ENCODE peak calls at places on chromosomes 6 and 20, in seven cellular contexts. One of them, this sample, is unnamed.

GRCh38 chr6:144543006-144543871 is 258.1 kb downstream of the UTRN start:
- DNase-seq in left ventricle myocardium inferior: no peak
- DNase-seq in lung: no peak
- DNase-seq in upper lobe of right lung: no peak
- DNase-seq in A549: no peak
- DNase-seq in tibial nerve: no peak
- DNase-seq in Panc1: peak; percentile 5
- DNase-seq in this sample: no peak

GRCh38 chr20:31841928-31842327 is 3.5 kb downstream of the FOXS1 start:
- DNase-seq in upper lobe of right lung: no peak
- DNase-seq in lung: no peak
- DNase-seq in A549: no peak
- DNase-seq in Panc1: no peak
- DNase-seq in tibial nerve: no peak
- DNase-seq in left ventricle myocardium inferior: no peak
- DNase-seq in this sample: peak; percentile 93

GRCh38 chr20:41135187-41135887 is 2.0 kb upstream of the PLCG1 start:
- DNase-seq in Panc1: no peak
- DNase-seq in left ventricle myocardium inferior: no peak
- DNase-seq in A549: peak; percentile 72
- DNase-seq in upper lobe of right lung: peak; percentile 74
- DNase-seq in lung: no peak
- DNase-seq in tibial nerve: no peak
- DNase-seq in this sample: no peak

GRCh38 chr6:112780498-112781096 is 433.5 kb downstream of the RFPL4B start:
- DNase-seq in lung: peak; percentile 67
- DNase-seq in Panc1: peak; percentile 60
- DNase-seq in tibial nerve: peak; percentile 49
- DNase-seq in left ventricle myocardium inferior: peak; percentile 29
- DNase-seq in upper lobe of right lung: no peak
- DNase-seq in A549: peak; percentile 37
- DNase-seq in this sample: peak; percentile 76

GRCh38 chr20:35332540-35333200 is 40.4 kb upstream of the FAM83C start:
- DNase-seq in tibial nerve: no peak
- DNase-seq in left ventricle myocardium inferior: no peak
- DNase-seq in upper lobe of right lung: no peak
- DNase-seq in Panc1: no peak
- DNase-seq in lung: no peak
- DNase-seq in A549: no peak
- DNase-seq in this sample: no peak

GRCh38 chr6:56065408-56065807 is 182.0 kb downstream of the COL21A1 start:
- DNase-seq in lung: no peak
- DNase-seq in A549: no peak
- DNase-seq in Panc1: no peak
- DNase-seq in tibial nerve: no peak
- DNase-seq in left ventricle myocardium inferior: no peak
- DNase-seq in upper lobe of right lung: no peak
- DNase-seq in this sample: no peak

GRCh38 chr6:85461806-85462185 is 11.9 kb downstream of the NT5E start:
- DNase-seq in Panc1: no peak
- DNase-seq in left ventricle myocardium inferior: no peak
- DNase-seq in lung: no peak
- DNase-seq in A549: no peak
- DNase-seq in upper lobe of right lung: no peak
- DNase-seq in tibial nerve: no peak
- DNase-seq in this sample: no peak

GRCh38 chr6:12962995-12963394 is 246.4 kb downstream of the PHACTR1 start:
- DNase-seq in lung: no peak
- DNase-seq in left ventricle myocardium inferior: no peak
- DNase-seq in upper lobe of right lung: no peak
- DNase-seq in A549: no peak
- DNase-seq in Panc1: no peak
- DNase-seq in tibial nerve: no peak
- DNase-seq in this sample: no peak

GRCh38 chr6:50187212-50188055 is 137.7 kb upstream of the DEFB112 start:
- DNase-seq in tibial nerve: no peak
- DNase-seq in left ventricle myocardium inferior: no peak
- DNase-seq in A549: no peak
- DNase-seq in upper lobe of right lung: no peak
- DNase-seq in lung: no peak
- DNase-seq in Panc1: no peak
- DNase-seq in this sample: peak; percentile 39

GRCh38 chr6:112026933-112027332 is 27.0 kb upstream of the CCN6 start:
- DNase-seq in Panc1: no peak
- DNase-seq in upper lobe of right lung: no peak
- DNase-seq in left ventricle myocardium inferior: no peak
- DNase-seq in lung: no peak
- DNase-seq in tibial nerve: no peak
- DNase-seq in A549: no peak
- DNase-seq in this sample: no peak

GRCh38 chr20:47306755-47307370 is 49.6 kb downstream of the ZMYND8 start:
- DNase-seq in lung: no peak
- DNase-seq in A549: no peak
- DNase-seq in tibial nerve: no peak
- DNase-seq in left ventricle myocardium inferior: no peak
- DNase-seq in upper lobe of right lung: no peak
- DNase-seq in Panc1: no peak
- DNase-seq in this sample: peak; percentile 14

GRCh38 chr20:47311967-47312681 is 44.4 kb downstream of the ZMYND8 start:
- DNase-seq in A549: no peak
- DNase-seq in lung: no peak
- DNase-seq in Panc1: no peak
- DNase-seq in left ventricle myocardium inferior: no peak
- DNase-seq in upper lobe of right lung: peak; percentile 40
- DNase-seq in tibial nerve: no peak
- DNase-seq in this sample: peak; percentile 32

GRCh38 chr20:47311211-47311610 is 45.3 kb downstream of the ZMYND8 start:
- DNase-seq in Panc1: no peak
- DNase-seq in left ventricle myocardium inferior: no peak
- DNase-seq in A549: no peak
- DNase-seq in tibial nerve: no peak
- DNase-seq in lung: no peak
- DNase-seq in upper lobe of right lung: no peak
- DNase-seq in this sample: no peak

GRCh38 chr20:47309806-47310426 is 46.6 kb downstream of the ZMYND8 start:
- DNase-seq in left ventricle myocardium inferior: no peak
- DNase-seq in upper lobe of right lung: no peak
- DNase-seq in lung: no peak
- DNase-seq in tibial nerve: no peak
- DNase-seq in Panc1: no peak
- DNase-seq in A549: no peak
- DNase-seq in this sample: peak; percentile 74

DNA sequence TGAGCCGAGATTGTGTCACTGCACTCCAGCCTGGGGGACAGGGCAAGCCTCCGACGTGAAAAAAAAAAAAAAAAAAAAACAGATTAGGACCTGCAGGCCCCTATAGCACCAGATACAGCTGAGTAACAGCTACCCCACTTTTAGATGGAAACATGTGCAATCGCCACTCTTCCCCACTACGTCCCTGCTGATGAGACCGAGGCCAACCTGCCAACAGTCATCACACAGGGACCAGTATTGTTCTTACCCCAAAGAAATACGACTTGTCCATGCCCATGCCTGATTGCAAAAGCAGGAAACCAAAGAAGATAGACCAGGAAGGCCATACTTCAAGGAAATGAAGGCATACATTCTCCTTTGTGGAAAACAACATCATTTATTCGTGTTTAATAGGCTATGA is 45.8 kb downstream of the ZMYND8 start:
- DNase-seq in tibial nerve: no peak
- DNase-seq in left ventricle myocardium inferior: no peak
- DNase-seq in Panc1: no peak
- DNase-seq in lung: no peak
- DNase-seq in upper lobe of right lung: no peak
- DNase-seq in A549: no peak
- DNase-seq in this sample: no peak
- H3K4me1 ChIP-seq in tibial nerve: no peaks in the 10 kb centered on the region
- H3K4me1 ChIP-seq in left ventricle myocardium inferior: peaks cover 68% of the 10 kb centered on the region
- H3K4me1 ChIP-seq in Panc1: peaks cover 28% of the 10 kb centered on the region
- H3K4me1 ChIP-seq in lung: peaks cover 8% of the 10 kb centered on the region
- H3K4me1 ChIP-seq in upper lobe of right lung: peaks cover 33% of the 10 kb centered on the region
- H3K4me1 ChIP-seq in A549: peaks cover 43% of the 10 kb centered on the region
- H3K4me1 ChIP-seq in this sample: peaks cover 3% of the 10 kb centered on the region

DNA sequence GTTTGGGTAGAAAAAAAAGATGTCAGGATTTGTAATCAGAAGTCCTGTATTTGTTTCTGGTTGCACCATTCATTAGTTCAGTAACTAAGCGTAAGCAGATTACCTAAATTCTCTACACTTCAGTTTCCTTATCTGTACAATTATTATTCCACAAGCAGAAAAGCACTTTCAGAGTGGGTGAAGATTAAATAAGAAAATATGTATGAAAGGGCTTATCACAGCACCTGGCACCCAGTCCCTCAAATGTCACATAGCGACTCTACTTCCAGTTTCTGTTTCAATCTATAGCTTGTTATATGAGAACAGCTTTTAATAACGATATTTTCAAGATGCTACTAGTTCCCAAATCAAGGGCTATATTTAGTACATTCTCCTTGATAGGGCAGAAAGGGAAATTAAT is 31.4 kb downstream of the RGS17 start:
- DNase-seq in lung: no peak
- DNase-seq in A549: no peak
- DNase-seq in Panc1: no peak
- DNase-seq in tibial nerve: no peak
- DNase-seq in left ventricle myocardium inferior: no peak
- DNase-seq in upper lobe of right lung: no peak
- DNase-seq in this sample: no peak
- H3K4me3 ChIP-seq in lung: no peak overlapping the region
- H3K4me3 ChIP-seq in A549: no peak overlapping the region
- H3K4me3 ChIP-seq in Panc1: no peak overlapping the region
- H3K4me3 ChIP-seq in tibial nerve: no peak overlapping the region
- H3K4me3 ChIP-seq in left ventricle myocardium inferior: no peak overlapping the region
- H3K4me3 ChIP-seq in upper lobe of right lung: no peak overlapping the region
- H3K4me3 ChIP-seq in this sample: peak overlapping the region; percentile 64

DNA sequence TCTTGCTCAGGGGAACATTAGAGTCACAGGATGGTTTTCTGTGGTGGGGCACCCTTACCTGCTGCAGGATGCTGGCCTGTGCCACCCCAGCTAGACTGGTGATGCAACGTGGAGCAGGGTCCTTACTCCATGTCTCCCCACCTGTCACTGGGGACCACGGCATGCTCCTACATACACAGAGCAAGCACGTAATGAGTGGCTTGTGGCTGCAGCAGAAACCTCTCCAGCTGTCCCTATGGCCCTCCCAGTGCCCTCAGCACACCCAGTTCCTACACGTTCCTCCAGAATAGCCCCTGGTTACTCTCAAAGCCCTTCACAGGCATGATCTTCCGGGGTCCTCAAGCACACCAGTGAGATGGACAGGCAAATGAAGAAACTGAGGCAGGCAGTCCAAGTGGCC is 3.2 kb upstream of the LSM14B start:
- DNase-seq in left ventricle myocardium inferior: no peak
- DNase-seq in Panc1: no peak
- DNase-seq in tibial nerve: no peak
- DNase-seq in lung: no peak
- DNase-seq in upper lobe of right lung: no peak
- DNase-seq in A549: no peak
- DNase-seq in this sample: no peak
- H3K4me1 ChIP-seq in left ventricle myocardium inferior: peaks cover 59% of the 10 kb centered on the region
- H3K4me1 ChIP-seq in Panc1: peaks cover 19% of the 10 kb centered on the region
- H3K4me1 ChIP-seq in tibial nerve: no peaks in the 10 kb centered on the region
- H3K4me1 ChIP-seq in lung: no peaks in the 10 kb centered on the region
- H3K4me1 ChIP-seq in upper lobe of right lung: peaks cover 10% of the 10 kb centered on the region
- H3K4me1 ChIP-seq in A549: peaks cover 9% of the 10 kb centered on the region
- H3K4me1 ChIP-seq in this sample: no peaks in the 10 kb centered on the region

DNA sequence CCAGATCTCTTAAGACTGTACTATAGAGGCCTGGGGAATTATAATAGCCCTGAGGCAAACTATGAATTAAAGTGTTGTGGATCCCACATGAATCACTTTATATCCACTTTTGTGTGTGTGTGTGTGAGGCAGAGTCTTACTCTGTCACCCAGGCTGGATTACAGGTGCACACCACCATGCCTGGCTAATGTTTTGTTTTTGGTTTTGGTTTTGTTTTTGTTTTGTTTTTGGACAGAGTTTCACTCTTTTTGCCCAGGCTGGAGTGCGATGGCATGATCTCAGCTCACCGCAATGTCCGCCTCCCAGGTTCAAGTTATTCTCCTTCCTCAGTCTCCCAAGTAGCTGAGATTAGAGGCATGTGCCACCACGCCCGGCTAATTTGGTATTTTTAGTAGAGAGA is 32.2 kb upstream of the MICB start:
- DNase-seq in lung: no peak
- DNase-seq in Panc1: no peak
- DNase-seq in tibial nerve: no peak
- DNase-seq in left ventricle myocardium inferior: no peak
- DNase-seq in A549: no peak
- DNase-seq in upper lobe of right lung: no peak
- DNase-seq in this sample: no peak
- H3K4me3 ChIP-seq in lung: no peak overlapping the region
- H3K4me3 ChIP-seq in Panc1: no peak overlapping the region
- H3K4me3 ChIP-seq in tibial nerve: no peak overlapping the region
- H3K4me3 ChIP-seq in left ventricle myocardium inferior: peak overlapping the region; percentile 70
- H3K4me3 ChIP-seq in A549: no peak overlapping the region
- H3K4me3 ChIP-seq in upper lobe of right lung: peak overlapping the region; percentile 71
- H3K4me3 ChIP-seq in this sample: no peak overlapping the region

GRCh38 chr6:43801489-43802181 is 31.6 kb downstream of the VEGFA start:
- DNase-seq in Panc1: no peak
- DNase-seq in A549: no peak
- DNase-seq in tibial nerve: no peak
- DNase-seq in lung: no peak
- DNase-seq in left ventricle myocardium inferior: no peak
- DNase-seq in upper lobe of right lung: no peak
- DNase-seq in this sample: no peak
- H3K4me1 ChIP-seq in Panc1: peaks cover 11% of the 10 kb centered on the region
- H3K4me1 ChIP-seq in A549: peaks cover 67% of the 10 kb centered on the region
- H3K4me1 ChIP-seq in tibial nerve: no peaks in the 10 kb centered on the region
- H3K4me1 ChIP-seq in lung: peaks cover 2% of the 10 kb centered on the region
- H3K4me1 ChIP-seq in left ventricle myocardium inferior: peaks cover 45% of the 10 kb centered on the region
- H3K4me1 ChIP-seq in upper lobe of right lung: peaks cover 44% of the 10 kb centered on the region
- H3K4me1 ChIP-seq in this sample: no peaks in the 10 kb centered on the region

GRCh38 chr6:131949909-131950766 is 1.0 kb downstream of the CCN2 start:
- DNase-seq in left ventricle myocardium inferior: peak; percentile 76
- DNase-seq in Panc1: peak; percentile 77
- DNase-seq in lung: peak; percentile 86
- DNase-seq in upper lobe of right lung: peak; percentile 82
- DNase-seq in tibial nerve: peak; percentile 52
- DNase-seq in A549: peak; percentile 50
- DNase-seq in this sample: peak; percentile 83
- H3K4me3 ChIP-seq in left ventricle myocardium inferior: peak overlapping the region; percentile 80
- H3K4me3 ChIP-seq in Panc1: peak overlapping the region; percentile 73
- H3K4me3 ChIP-seq in lung: peak overlapping the region; percentile 43
- H3K4me3 ChIP-seq in upper lobe of right lung: peak overlapping the region; percentile 71
- H3K4me3 ChIP-seq in tibial nerve: peak overlapping the region; percentile 78
- H3K4me3 ChIP-seq in A549: peak overlapping the region; percentile 90
- H3K4me3 ChIP-seq in this sample: peak overlapping the region; percentile 72